ENCODE peak calls at places on chromosomes 16 and 17, in four cellular contexts. One of them, this sample, is unnamed.

GRCh38 chr16:997440-998051 is 16.0 kb downstream of the SOX8 start:
- DNase-seq in fibroblast of villous mesenchyme: peak; percentile 28
- DNase-seq in astrocyte of the spinal cord: peak; percentile 44
- DNase-seq in ovary: no peak
- DNase-seq in this sample: peak; percentile 49

GRCh38 chr16:82995927-82996441 is 369.2 kb downstream of the CDH13 start:
- DNase-seq in fibroblast of villous mesenchyme: peak; percentile 95
- DNase-seq in astrocyte of the spinal cord: peak; percentile 86
- DNase-seq in ovary: no peak
- DNase-seq in this sample: peak; percentile 80

GRCh38 chr17:56710986-56711385 is 117.5 kb downstream of the NOG start:
- DNase-seq in fibroblast of villous mesenchyme: no peak
- DNase-seq in astrocyte of the spinal cord: no peak
- DNase-seq in ovary: no peak
- DNase-seq in this sample: no peak

GRCh38 chr16:77987772-77988171 is 34.6 kb upstream of the CLEC3A start:
- DNase-seq in fibroblast of villous mesenchyme: no peak
- DNase-seq in astrocyte of the spinal cord: no peak
- DNase-seq in ovary: no peak
- DNase-seq in this sample: no peak

GRCh38 chr16:64356267-64356666 is 765.6 kb downstream of the CDH11 start:
- DNase-seq in fibroblast of villous mesenchyme: peak; percentile 85
- DNase-seq in astrocyte of the spinal cord: peak; percentile 80
- DNase-seq in ovary: no peak
- DNase-seq in this sample: peak; percentile 96

GRCh38 chr17:11739848-11740247 is 141.6 kb downstream of the DNAH9 start:
- DNase-seq in fibroblast of villous mesenchyme: no peak
- DNase-seq in astrocyte of the spinal cord: no peak
- DNase-seq in ovary: no peak
- DNase-seq in this sample: no peak

GRCh38 chr17:68302666-68303065 is 11.4 kb downstream of the ARSG start:
- DNase-seq in fibroblast of villous mesenchyme: no peak
- DNase-seq in astrocyte of the spinal cord: no peak
- DNase-seq in ovary: no peak
- DNase-seq in this sample: no peak

GRCh38 chr16:12535535-12536411 is 267.9 kb downstream of the CPPED1 start:
- DNase-seq in fibroblast of villous mesenchyme: no peak
- DNase-seq in astrocyte of the spinal cord: peak; percentile 10
- DNase-seq in ovary: no peak
- DNase-seq in this sample: no peak

GRCh38 chr17:35448214-35448898 is at the start of gene SLFN13:
- DNase-seq in fibroblast of villous mesenchyme: peak; percentile 29
- DNase-seq in astrocyte of the spinal cord: peak; percentile 56
- DNase-seq in ovary: peak; percentile 41
- DNase-seq in this sample: peak; percentile 8

GRCh38 chr17:17693955-17694228 is 12.6 kb downstream of the RAI1 start:
- DNase-seq in fibroblast of villous mesenchyme: no peak
- DNase-seq in astrocyte of the spinal cord: no peak
- DNase-seq in ovary: no peak
- DNase-seq in this sample: no peak

GRCh38 chr16:12575288-12575687 is 228.4 kb downstream of the CPPED1 start:
- DNase-seq in fibroblast of villous mesenchyme: no peak
- DNase-seq in astrocyte of the spinal cord: no peak
- DNase-seq in ovary: no peak
- DNase-seq in this sample: no peak

GRCh38 chr17:28948873-28949184 is 2.5 kb downstream of the PHF12 start:
- DNase-seq in fibroblast of villous mesenchyme: no peak
- DNase-seq in astrocyte of the spinal cord: peak; percentile 57
- DNase-seq in ovary: no peak
- DNase-seq in this sample: no peak

GRCh38 chr17:8887834-8888703 is 20.6 kb upstream of the PIK3R6 start:
- DNase-seq in fibroblast of villous mesenchyme: peak; percentile 41
- DNase-seq in astrocyte of the spinal cord: peak; percentile 16
- DNase-seq in ovary: no peak
- DNase-seq in this sample: peak; percentile 28

GRCh38 chr17:17472333-17472920 is 4.4 kb upstream of the MED9 start:
- DNase-seq in fibroblast of villous mesenchyme: no peak
- DNase-seq in astrocyte of the spinal cord: no peak
- DNase-seq in ovary: no peak
- DNase-seq in this sample: no peak

GRCh38 chr17:39699818-39700147 is at the start of gene ERBB2:
- DNase-seq in fibroblast of villous mesenchyme: peak; percentile 74
- DNase-seq in astrocyte of the spinal cord: peak; percentile 79
- DNase-seq in ovary: peak; percentile 74
- DNase-seq in this sample: peak; percentile 80

GRCh38 chr17:76107507-76107906 is 3.9 kb upstream of the EXOC7 start:
- DNase-seq in fibroblast of villous mesenchyme: peak; percentile 23
- DNase-seq in astrocyte of the spinal cord: no peak
- DNase-seq in ovary: no peak
- DNase-seq in this sample: no peak

DNA sequence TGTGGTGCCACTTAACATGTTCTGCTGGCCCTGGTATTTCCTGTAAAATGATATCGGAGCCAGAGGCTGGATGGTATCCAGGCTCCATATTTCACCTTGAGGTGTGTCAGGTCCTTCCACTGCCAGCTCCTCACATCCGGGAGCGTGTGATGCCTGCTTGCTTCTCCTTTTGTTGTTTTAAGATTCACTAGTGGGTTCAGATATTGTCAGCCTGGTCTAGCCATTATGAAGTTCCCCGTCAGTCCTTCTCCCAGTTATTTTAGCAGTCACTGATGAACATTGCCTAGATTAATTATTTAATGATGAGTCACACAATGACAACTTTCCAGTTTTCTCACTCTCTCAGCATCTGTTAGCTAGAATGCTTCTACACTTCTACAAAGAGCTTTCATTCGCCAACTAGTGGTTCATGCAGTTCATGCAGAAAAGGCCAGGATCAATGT is 11.3 kb downstream of the DNAAF1 start:
- DNase-seq in fibroblast of villous mesenchyme: peak; percentile 23
- DNase-seq in astrocyte of the spinal cord: no peak
- DNase-seq in ovary: no peak
- DNase-seq in this sample: peak; percentile 29
- TF ChIP-seq CTCF in fibroblast of villous mesenchyme: no peak
- TF ChIP-seq CTCF in astrocyte of the spinal cord: peak; percentile 4
- TF ChIP-seq CTCF in ovary: no peak
- TF ChIP-seq CTCF in this sample: peak; percentile 34

DNA sequence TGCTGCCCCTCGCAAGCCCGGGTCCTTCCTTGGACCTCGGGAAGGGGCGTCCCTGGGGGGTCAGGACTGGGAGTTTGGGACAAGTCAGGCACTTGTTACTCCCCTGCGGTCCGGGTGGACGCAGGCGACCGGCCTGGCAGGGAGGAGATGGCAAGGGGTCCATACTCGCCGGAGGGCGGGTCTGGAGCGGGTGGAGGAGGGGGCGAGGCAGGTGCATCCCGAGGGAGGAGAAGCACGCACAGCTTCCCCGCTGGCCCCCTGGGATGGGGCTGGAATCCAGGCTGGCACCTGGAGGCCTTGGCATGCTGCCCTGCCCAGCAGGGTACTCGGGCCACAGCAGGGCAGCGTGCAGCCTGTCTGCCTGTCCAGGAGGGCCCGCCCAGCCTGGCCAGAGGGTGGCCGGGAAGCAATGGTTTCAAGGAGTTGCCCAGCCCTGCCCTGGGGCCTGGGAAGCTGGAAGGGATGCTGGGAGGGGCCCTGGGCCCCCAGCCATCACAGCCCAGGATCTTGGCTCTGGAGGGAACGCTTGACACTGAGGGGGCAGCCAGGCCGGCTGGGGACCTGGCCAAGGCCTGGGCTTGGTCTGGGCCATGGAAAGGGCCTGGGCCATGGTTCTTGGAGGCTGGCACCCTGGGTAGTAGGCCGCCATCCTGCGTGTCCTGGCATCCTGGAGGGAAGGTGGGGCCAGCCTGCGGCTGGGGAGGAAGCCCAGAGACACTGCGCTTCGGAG is 1.0 kb downstream of the GLIS2 start:
- DNase-seq in fibroblast of villous mesenchyme: no peak
- DNase-seq in astrocyte of the spinal cord: peak; percentile 39
- DNase-seq in ovary: peak; percentile 62
- DNase-seq in this sample: no peak
- H3K4me3 ChIP-seq in fibroblast of villous mesenchyme: peak overlapping the region; percentile 85
- H3K4me3 ChIP-seq in astrocyte of the spinal cord: peak overlapping the region; percentile 79
- H3K4me3 ChIP-seq in ovary: peak overlapping the region; percentile 58
- H3K4me3 ChIP-seq in this sample: peak overlapping the region; percentile 84

GRCh38 chr16:58507963-58508670 is 7.2 kb upstream of the SETD6 start:
- DNase-seq in fibroblast of villous mesenchyme: no peak
- DNase-seq in astrocyte of the spinal cord: no peak
- DNase-seq in ovary: no peak
- DNase-seq in this sample: no peak

GRCh38 chr16:58506241-58507194 is 6.6 kb downstream of the NDRG4 start:
- DNase-seq in fibroblast of villous mesenchyme: no peak
- DNase-seq in astrocyte of the spinal cord: no peak
- DNase-seq in ovary: no peak
- DNase-seq in this sample: no peak

GRCh38 chr16:58508671-58509251 is 6.6 kb upstream of the SETD6 start:
- DNase-seq in fibroblast of villous mesenchyme: no peak
- DNase-seq in astrocyte of the spinal cord: no peak
- DNase-seq in ovary: no peak
- DNase-seq in this sample: no peak

GRCh38 chr16:58509256-58510096 is 5.8 kb upstream of the SETD6 start:
- DNase-seq in fibroblast of villous mesenchyme: no peak
- DNase-seq in astrocyte of the spinal cord: no peak
- DNase-seq in ovary: peak; percentile 8
- DNase-seq in this sample: no peak

GRCh38 chr16:58507195-58507962 is 7.4 kb downstream of the NDRG4 start:
- DNase-seq in fibroblast of villous mesenchyme: no peak
- DNase-seq in astrocyte of the spinal cord: no peak
- DNase-seq in ovary: no peak
- DNase-seq in this sample: no peak
- TF ChIP-seq CTCF in fibroblast of villous mesenchyme: no peak
- TF ChIP-seq CTCF in astrocyte of the spinal cord: no peak
- TF ChIP-seq CTCF in ovary: no peak
- TF ChIP-seq CTCF in this sample: no peak

GRCh38 chr17:50871369-50871768 is 5.2 kb upstream of the TOB1 start:
- DNase-seq in fibroblast of villous mesenchyme: no peak
- DNase-seq in astrocyte of the spinal cord: no peak
- DNase-seq in ovary: no peak
- DNase-seq in this sample: no peak

GRCh38 chr17:50868594-50868993 is 2.4 kb upstream of the TOB1 start:
- DNase-seq in fibroblast of villous mesenchyme: no peak
- DNase-seq in astrocyte of the spinal cord: no peak
- DNase-seq in ovary: no peak
- DNase-seq in this sample: no peak

GRCh38 chr17:50872710-50873424 is 6.7 kb upstream of the TOB1 start:
- DNase-seq in fibroblast of villous mesenchyme: peak; percentile 78
- DNase-seq in astrocyte of the spinal cord: peak; percentile 48
- DNase-seq in ovary: no peak
- DNase-seq in this sample: peak; percentile 89

GRCh38 chr17:50875074-50875473 is 8.9 kb upstream of the TOB1 start:
- DNase-seq in fibroblast of villous mesenchyme: no peak
- DNase-seq in astrocyte of the spinal cord: no peak
- DNase-seq in ovary: no peak
- DNase-seq in this sample: no peak

GRCh38 chr17:50871898-50872297 is 5.7 kb upstream of the TOB1 start:
- DNase-seq in fibroblast of villous mesenchyme: no peak
- DNase-seq in astrocyte of the spinal cord: no peak
- DNase-seq in ovary: no peak
- DNase-seq in this sample: no peak
- H3K4me3 ChIP-seq in fibroblast of villous mesenchyme: no peak overlapping the region
- H3K4me3 ChIP-seq in astrocyte of the spinal cord: no peak overlapping the region
- H3K4me3 ChIP-seq in ovary: no peak overlapping the region
- H3K4me3 ChIP-seq in this sample: no peak overlapping the region

GRCh38 chr16:51967566-51967965 is 579.4 kb downstream of the TOX3 start:
- DNase-seq in fibroblast of villous mesenchyme: no peak
- DNase-seq in astrocyte of the spinal cord: no peak
- DNase-seq in ovary: no peak
- DNase-seq in this sample: no peak

GRCh38 chr16:51968756-51969155 is 578.2 kb downstream of the TOX3 start:
- DNase-seq in fibroblast of villous mesenchyme: peak; percentile 68
- DNase-seq in astrocyte of the spinal cord: no peak
- DNase-seq in ovary: no peak
- DNase-seq in this sample: peak; percentile 29

DNA sequence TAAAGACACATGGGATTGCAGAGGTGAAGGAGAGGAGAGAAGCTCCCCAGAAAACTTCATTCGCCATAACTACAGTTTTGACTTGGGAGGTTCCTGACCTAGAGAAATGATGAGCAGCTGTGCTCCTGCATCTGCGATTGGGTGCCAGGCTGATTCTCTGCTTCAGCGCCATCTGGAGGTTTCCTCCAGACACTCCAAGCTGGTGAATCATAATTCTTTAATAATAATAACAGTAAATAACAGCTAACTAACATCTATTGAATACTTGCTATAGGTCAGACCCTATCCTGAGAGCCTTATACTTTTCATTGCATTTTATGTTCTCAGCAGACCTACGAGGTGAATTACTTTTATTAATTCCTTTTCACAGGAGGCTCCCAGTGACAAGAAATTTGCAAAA is 575.8 kb downstream of the TOX3 start:
- DNase-seq in fibroblast of villous mesenchyme: peak; percentile 53
- DNase-seq in astrocyte of the spinal cord: peak; percentile 5
- DNase-seq in ovary: no peak
- DNase-seq in this sample: peak; percentile 17
- TF ChIP-seq CTCF in fibroblast of villous mesenchyme: peak; percentile 70
- TF ChIP-seq CTCF in astrocyte of the spinal cord: peak; percentile 41
- TF ChIP-seq CTCF in ovary: no peak
- TF ChIP-seq CTCF in this sample: peak; percentile 50

This sample was measured in AG10803.